ENCODE peak calls at places on chromosomes 2 and 18, in four cellular contexts. F, U, V and C are unnamed samples.

GRCh38 chr2:134574610-134575332 is 144.0 kb downstream of the TMEM163 start:
- DNase-seq in U (no peak), V (no peak), F (no peak), C (no peak)

GRCh38 chr2:10601866-10602566 is 87.8 kb downstream of the NOL10 start:
- DNase-seq in V (no peak), U (no peak), F (no peak), C (no peak)

GRCh38 chr2:68977453-68977852 is 3.0 kb downstream of the GKN1 start:
- DNase-seq in F (no peak), U (no peak), V (no peak), C (no peak)

GRCh38 chr2:38465789-38466127 is 88.7 kb upstream of the ATL2 start:
- DNase-seq in U (no peak), F (peak; percentile 53), V (peak; percentile 66), C (peak; percentile 21)

GRCh38 chr2:101038455-101039255 is 36.6 kb downstream of the RPL31 start:
- DNase-seq in U (no peak), V (no peak), F (peak; percentile 45), C (no peak)

GRCh38 chr2:9150568-9150900 is 56.1 kb upstream of the ASAP2 start:
- DNase-seq in V (no peak), F (no peak), U (no peak), C (no peak)

GRCh38 chr2:19949071-19949470 is 40.8 kb downstream of the WDR35 start:
- DNase-seq in U (no peak), V (no peak), F (no peak), C (peak; percentile 76)

GRCh38 chr2:61937881-61938280 is 32.4 kb downstream of the COMMD1 start:
- DNase-seq in V (no peak), U (no peak), F (no peak), C (no peak)

GRCh38 chr2:149575277-149575676 is 12.3 kb downstream of the MMADHC start:
- DNase-seq in F (no peak), V (no peak), U (no peak), C (no peak)

GRCh38 chr2:136116111-136116812 is 1.7 kb downstream of the CXCR4 start:
- DNase-seq in V (no peak), F (peak; percentile 31), U (no peak), C (no peak)

GRCh38 chr2:72934683-72935610 is 17.6 kb downstream of the EMX1 start:
- DNase-seq in V (peak; percentile 60), F (peak; percentile 73), U (no peak), C (no peak)

GRCh38 chr2:161077367-161078210 is 82.6 kb upstream of the TANK start:
- DNase-seq in F (no peak), U (peak; percentile 81), V (no peak), C (peak; percentile 52)

GRCh38 chr2:168087406-168087805 is 160.0 kb downstream of the STK39 start:
- DNase-seq in F (no peak), V (no peak), U (no peak), C (no peak)

GRCh38 chr2:128776461-128776971 is 457.8 kb upstream of the HS6ST1 start:
- DNase-seq in V (no peak), F (no peak), U (no peak), C (no peak)

GRCh38 chr2:77105008-77105407 is 417.2 kb downstream of the LRRTM4 start:
- DNase-seq in V (no peak), F (no peak), U (no peak), C (no peak)

GRCh38 chr18:12034241-12035100 is 53.2 kb downstream of the IMPA2 start:
- DNase-seq in V (no peak), F (no peak), U (no peak), C (no peak)

GRCh38 chr18:12035481-12035880 is 54.2 kb downstream of the IMPA2 start:
- DNase-seq in V (no peak), U (no peak), F (no peak), C (no peak)

GRCh38 chr18:12032786-12033642 is 51.7 kb downstream of the IMPA2 start:
- DNase-seq in F (no peak), U (no peak), V (no peak), C (peak; percentile 68)

GRCh38 chr18:12031836-12032235 is 50.5 kb downstream of the IMPA2 start:
- DNase-seq in F (no peak), U (no peak), V (no peak), C (peak; percentile 79)

DNA sequence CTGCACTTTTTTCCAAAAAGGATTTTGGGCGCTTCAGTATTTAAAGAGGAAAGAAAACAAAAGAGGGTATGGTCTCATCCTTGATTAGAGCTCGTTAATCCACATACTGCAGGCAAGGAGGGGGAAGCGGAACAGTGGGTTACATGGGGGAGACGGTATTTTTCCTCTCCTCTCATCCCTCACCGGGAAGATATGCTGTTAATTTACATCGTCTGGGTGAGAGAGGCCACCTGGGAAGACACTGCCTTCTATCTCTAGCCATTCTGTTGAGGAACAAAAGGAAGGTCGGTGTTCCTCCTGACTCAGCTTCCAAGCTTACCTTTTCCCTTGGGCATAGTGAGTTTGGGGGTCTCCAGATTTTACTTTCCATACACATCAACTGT is 52.3 kb downstream of the IMPA2 start:
- DNase-seq in V (no peak), F (no peak), U (no peak), C (no peak)
- TF ChIP-seq ELK1 in V (no peak), F (no peak), U (no peak), C (no peak)

GRCh38 chr2:42189235-42189566 is 20.0 kb downstream of the EML4 start:
- DNase-seq in F (no peak), V (no peak), U (no peak), C (no peak)
- TF ChIP-seq ELK1 in F (no peak), V (no peak), U (no peak), C (no peak)

GRCh38 chr18:62625019-62625418 is 90.3 kb upstream of the PHLPP1 start:
- DNase-seq in V (no peak), U (no peak), F (no peak), C (no peak)
- TF ChIP-seq ELK1 in V (no peak), U (no peak), F (no peak), C (no peak)

DNA sequence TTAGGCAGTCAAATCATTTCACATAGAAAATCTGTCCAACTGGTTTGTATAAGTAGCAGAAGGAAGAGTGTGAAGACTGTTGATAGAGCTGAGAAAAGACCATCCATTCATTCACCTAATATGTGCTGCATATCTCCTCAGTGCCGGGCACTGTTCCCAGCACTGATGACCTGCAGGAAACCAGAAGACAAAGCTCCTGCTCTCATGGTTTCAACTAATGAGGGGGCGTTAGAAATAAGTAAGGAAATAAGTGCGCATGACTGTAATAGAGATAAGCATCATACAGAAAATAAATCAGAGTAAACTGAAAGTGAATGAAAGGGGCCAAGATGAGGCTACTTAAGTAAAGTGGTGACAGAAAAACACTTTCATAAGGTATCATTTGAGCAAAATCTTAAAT is 427.5 kb upstream of the CDH20 start:
- DNase-seq in F (no peak), V (no peak), U (no peak), C (no peak)
- TF ChIP-seq ELK1 in F (no peak), V (no peak), U (no peak), C (no peak)

GRCh38 chr2:186641807-186642321 is 52.0 kb upstream of the FAM171B start:
- DNase-seq in V (peak; percentile 44), U (peak; percentile 21), F (peak; percentile 63), C (peak; percentile 78)
- TF ChIP-seq ELK1 in V (no peak), U (no peak), F (no peak), C (no peak)

DNA sequence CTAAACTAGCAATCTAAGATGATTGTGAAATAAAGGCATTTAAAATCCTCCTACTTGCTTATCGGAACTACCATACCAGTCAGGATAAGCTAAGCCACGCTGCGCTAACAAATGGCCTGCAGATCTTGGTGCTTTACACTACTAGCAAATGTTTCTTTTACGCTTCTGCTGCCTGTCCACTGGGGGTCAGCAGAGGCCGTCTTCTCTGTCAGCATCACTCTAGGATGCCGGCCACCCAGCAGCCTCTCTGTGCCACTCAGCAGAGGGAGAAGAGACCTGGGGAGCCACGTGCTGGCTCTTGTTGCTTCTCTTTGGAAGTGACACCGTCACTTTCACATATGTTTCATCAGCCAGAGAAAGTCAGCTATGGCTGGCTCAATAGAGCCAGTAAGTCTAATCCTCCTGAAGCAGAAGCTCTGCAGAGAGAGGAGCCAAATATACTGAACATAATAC is 36.6 kb downstream of the COPS8 start:
- DNase-seq in U (no peak), V (peak; percentile 35), F (peak; percentile 41), C (peak; percentile 87)
- TF ChIP-seq ELK1 in U (no peak), V (no peak), F (no peak), C (no peak)

DNA sequence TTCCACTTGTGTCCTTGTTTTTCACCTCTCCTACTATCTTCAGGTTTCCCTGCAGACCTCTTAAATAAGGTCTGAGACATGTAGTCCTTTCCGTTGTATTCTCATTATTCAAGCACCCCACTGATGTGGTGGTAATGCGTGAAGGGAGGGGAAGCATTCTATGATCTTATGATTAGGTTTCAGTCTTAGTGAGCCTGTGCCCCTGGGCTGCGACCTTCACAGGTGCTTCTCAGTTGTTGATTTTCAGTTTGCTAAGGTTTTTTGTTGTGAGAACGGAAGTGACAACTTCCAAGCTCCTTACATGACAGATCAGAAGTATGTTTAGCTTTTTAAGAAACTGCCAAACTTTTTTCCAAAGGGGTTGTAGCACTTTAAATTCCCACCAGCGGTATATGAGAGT is 41.3 kb downstream of the VPS54 start:
- DNase-seq in U (peak; percentile 56), F (no peak), V (no peak), C (no peak)
- TF ChIP-seq ELK1 in U (no peak), F (no peak), V (no peak), C (no peak)

GRCh38 chr2:200968162-200968561 is 4.7 kb upstream of the ORC2 start:
- DNase-seq in U (no peak), F (no peak), V (no peak), C (no peak)

GRCh38 chr2:200963129-200963917 is at the start of gene ORC2:
- DNase-seq in F (peak; percentile 95), U (peak; percentile 78), V (peak; percentile 90), C (peak; percentile 91)

GRCh38 chr2:200964498-200964897 is 1.0 kb upstream of the ORC2 start:
- DNase-seq in F (no peak), U (no peak), V (no peak), C (no peak)

GRCh38 chr2:200968735-200969134 is 5.3 kb upstream of the ORC2 start:
- DNase-seq in F (no peak), V (no peak), U (no peak), C (no peak)

DNA sequence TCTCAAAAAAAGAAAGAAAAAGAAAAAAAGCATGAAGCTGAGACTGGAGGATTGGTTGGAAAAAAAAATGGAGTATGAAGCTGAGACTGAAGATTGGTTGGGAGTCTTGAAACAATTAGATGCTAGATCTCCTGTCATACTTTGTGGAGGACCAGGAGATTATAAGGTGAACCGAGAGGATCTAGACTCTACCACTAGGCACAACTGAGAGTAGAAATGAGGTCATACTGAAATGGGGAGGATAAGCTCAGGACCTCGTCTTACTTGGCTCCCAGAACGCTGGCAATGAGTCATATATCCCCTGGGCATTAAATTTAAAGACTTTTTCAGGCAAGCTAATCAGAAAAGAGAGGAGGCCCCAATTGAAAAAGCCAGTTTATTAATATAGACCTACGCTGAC is 3.3 kb upstream of the ORC2 start:
- DNase-seq in U (peak; percentile 31), V (peak; percentile 13), F (peak; percentile 55), C (peak; percentile 83)
- TF ChIP-seq ELK1 in U (no peak), V (no peak), F (no peak), C (no peak)

GRCh38 chr2:181203412-181203811 is 223.0 kb downstream of the UBE2E3 start:
- DNase-seq in F (no peak), U (no peak), V (peak; percentile 3), C (peak; percentile 83)
- TF ChIP-seq ELK1 in F (no peak), U (no peak), V (no peak), C (no peak)